ENCODE peak calls at places on chromosomes 3 and 15, in eight cellular contexts. J, P, A, T, C, B, W and E are unnamed samples.

GRCh38 chr3:195036203-195037016 is 234.5 kb downstream of the XXYLT1 start:
- DNase-seq in J (no peak), P (no peak), A (no peak), T (no peak), C (no peak), B (no peak), W (no peak), E (no peak)

GRCh38 chr3:13210221-13210975 is 137.2 kb upstream of the IQSEC1 start:
- DNase-seq in J (no peak), P (no peak), A (no peak), T (no peak), C (no peak), B (no peak), W (no peak), E (no peak)

GRCh38 chr3:159734681-159735080 is 254.0 kb upstream of the IL12A start:
- DNase-seq in J (no peak), P (no peak), A (no peak), T (no peak), C (no peak), B (no peak), W (no peak), E (no peak)

GRCh38 chr3:127687228-127687737 is 14.5 kb downstream of the ABTB1 start:
- DNase-seq in J (no peak), P (no peak), A (no peak), T (no peak), C (no peak), B (no peak), W (no peak), E (no peak)

GRCh38 chr15:92377083-92377789 is 16.4 kb upstream of the ST8SIA2 start:
- DNase-seq in J (no peak), P (no peak), A (no peak), T (no peak), C (no peak), B (no peak), W (no peak), E (no peak)

GRCh38 chr15:65101418-65101890 is 13.5 kb downstream of the UBAP1L start:
- DNase-seq in J (peak), P (no peak), A (peak), T (peak), C (no peak), B (peak), W (no peak), E (no peak)

GRCh38 chr15:45376300-45376928 is 1.9 kb downstream of the GATM start:
- DNase-seq in J (no peak), P (no peak), A (peak), T (no peak), C (no peak), B (no peak), W (no peak), E (no peak)

GRCh38 chr15:89139613-89140499 is 51.6 kb downstream of the ABHD2 start:
- DNase-seq in J (no peak), P (no peak), A (no peak), T (no peak), C (no peak), B (no peak), W (no peak), E (no peak)

GRCh38 chr3:185688808-185689207 is 102.7 kb downstream of the SENP2 start:
- DNase-seq in J (peak), P (no peak), A (no peak), T (no peak), C (no peak), B (no peak), W (no peak), E (no peak)

GRCh38 chr3:32401541-32402052 is 9.9 kb downstream of the CMTM7 start:
- DNase-seq in J (peak), P (no peak), A (peak), T (peak), C (no peak), B (peak), W (peak), E (peak)

GRCh38 chr3:5251196-5251583 is 63.7 kb downstream of the EDEM1 start:
- DNase-seq in J (no peak), P (no peak), A (no peak), T (no peak), C (no peak), B (no peak), W (no peak), E (no peak)

GRCh38 chr3:155367510-155367909 is 74.0 kb upstream of the STRIT1 start:
- DNase-seq in J (no peak), P (no peak), A (no peak), T (no peak), C (no peak), B (no peak), W (no peak), E (no peak)

GRCh38 chr3:115792206-115792955 is 169.1 kb downstream of the GAP43 start:
- DNase-seq in J (no peak), P (no peak), A (no peak), T (no peak), C (no peak), B (peak), W (no peak), E (no peak)

GRCh38 chr3:46931631-46932441 is 44.7 kb downstream of the CCDC12 start:
- DNase-seq in J (no peak), P (no peak), A (no peak), T (peak), C (peak), B (no peak), W (no peak), E (no peak)

GRCh38 chr15:77508541-77509505 is 88.1 kb downstream of the HMG20A start:
- DNase-seq in J (no peak), P (no peak), A (no peak), T (no peak), C (no peak), B (no peak), W (no peak), E (no peak)

GRCh38 chr3:134239538-134239937 is 11.1 kb downstream of the RYK start:
- DNase-seq in J (no peak), P (no peak), A (no peak), T (no peak), C (no peak), B (no peak), W (no peak), E (no peak)

GRCh38 chr3:158569717-158570244 is 1.2 kb upstream of the MLF1 start:
- DNase-seq in J (no peak), P (no peak), A (no peak), T (no peak), C (no peak), B (no peak), W (no peak), E (no peak)

GRCh38 chr3:129829640-129830039 is 63.9 kb downstream of the TMCC1 start:
- DNase-seq in J (peak), P (no peak), A (peak), T (no peak), C (peak), B (peak), W (peak), E (no peak)

GRCh38 chr3:184602406-184603155 is 41.0 kb downstream of the EPHB3 start:
- DNase-seq in J (no peak), P (no peak), A (no peak), T (peak), C (no peak), B (no peak), W (no peak), E (no peak)

GRCh38 chr15:60093273-60094067 is 89.4 kb downstream of the FOXB1 start:
- DNase-seq in J (no peak), P (no peak), A (no peak), T (no peak), C (peak), B (no peak), W (no peak), E (no peak)

GRCh38 chr3:153295906-153296305 is 133.9 kb downstream of the RAP2B start:
- DNase-seq in J (no peak), P (no peak), A (no peak), T (no peak), C (no peak), B (no peak), W (no peak), E (no peak)

GRCh38 chr15:61809216-61809615 is 251.0 kb downstream of the VPS13C start:
- DNase-seq in J (no peak), P (no peak), A (no peak), T (no peak), C (no peak), B (no peak), W (no peak), E (no peak)

GRCh38 chr15:86199467-86200145 is 119.9 kb downstream of the AGBL1 start:
- DNase-seq in J (no peak), P (no peak), A (no peak), T (no peak), C (no peak), B (no peak), W (no peak), E (no peak)

GRCh38 chr3:152314677-152315353 is 46.1 kb downstream of the MBNL1 start:
- DNase-seq in J (no peak), P (no peak), A (no peak), T (no peak), C (no peak), B (no peak), W (no peak), E (no peak)

GRCh38 chr3:29240248-29240647 is 40.6 kb upstream of the RBMS3 start:
- DNase-seq in J (no peak), P (no peak), A (peak), T (no peak), C (no peak), B (no peak), W (no peak), E (no peak)

GRCh38 chr15:78033864-78034263 is 43.6 kb downstream of the TBC1D2B start:
- DNase-seq in J (no peak), P (no peak), A (no peak), T (no peak), C (peak), B (no peak), W (no peak), E (no peak)

GRCh38 chr3:171113716-171114115 is 87.2 kb upstream of the SLC2A2 start:
- DNase-seq in J (no peak), P (no peak), A (peak), T (no peak), C (no peak), B (no peak), W (no peak), E (no peak)

GRCh38 chr15:57153140-57153539 is 223.2 kb upstream of the CGNL1 start:
- DNase-seq in J (no peak), P (no peak), A (no peak), T (no peak), C (no peak), B (peak), W (no peak), E (no peak)

GRCh38 chr15:48352474-48353072 is 21.3 kb downstream of the DUT start:
- DNase-seq in J (peak), P (no peak), A (peak), T (no peak), C (peak), B (peak), W (peak), E (peak)

GRCh38 chr15:73770049-73770448 is 16.9 kb upstream of the INSYN1 start:
- DNase-seq in J (no peak), P (no peak), A (no peak), T (no peak), C (no peak), B (no peak), W (no peak), E (no peak)

GRCh38 chr3:4355401-4356224 is 52.4 kb downstream of the SETMAR start:
- DNase-seq in J (no peak), P (no peak), A (no peak), T (no peak), C (peak), B (no peak), W (no peak), E (no peak)

GRCh38 chr15:83398591-83398990 is 48.5 kb upstream of the SH3GL3 start:
- DNase-seq in J (no peak), P (no peak), A (no peak), T (no peak), C (no peak), B (no peak), W (no peak), E (no peak)

GRCh38 chr3:87025636-87026035 is 34.7 kb upstream of the VGLL3 start:
- DNase-seq in J (no peak), P (no peak), A (no peak), T (no peak), C (no peak), B (no peak), W (no peak), E (no peak)

GRCh38 chr3:187051066-187051465 is 88.2 kb downstream of the RPL39L start:
- DNase-seq in J (no peak), P (no peak), A (no peak), T (no peak), C (no peak), B (no peak), W (no peak), E (no peak)

GRCh38 chr3:42656680-42657610 is 3.4 kb downstream of the ZBTB47 start:
- DNase-seq in J (no peak), P (no peak), A (no peak), T (no peak), C (no peak), B (no peak), W (no peak), E (no peak)

GRCh38 chr3:47663630-47664240 is 85.1 kb upstream of the CSPG5 start:
- DNase-seq in J (no peak), P (no peak), A (no peak), T (no peak), C (no peak), B (no peak), W (no peak), E (no peak)